ENCODE peak calls at places on chromosomes 5 and 9, in four cellular contexts. Z, F, L and C are unnamed samples.

GRCh38 chr9:129270205-129270604 is 92.1 kb upstream of the IER5L start:
- DNase-seq in L (peak; percentile 93), F (no peak), Z (no peak), C (no peak)

GRCh38 chr5:159510282-159510681 is 180.0 kb upstream of the IL12B start:
- DNase-seq in F (no peak), L (no peak), Z (peak; percentile 53), C (peak; percentile 3)

GRCh38 chr5:103973669-103974068 is 411.1 kb upstream of the NUDT12 start:
- DNase-seq in L (no peak), F (peak; percentile 13), Z (no peak), C (no peak)

GRCh38 chr5:167759411-167759821 is 532.0 kb upstream of the WWC1 start:
- DNase-seq in L (no peak), F (no peak), Z (no peak), C (no peak)

GRCh38 chr5:17440766-17441165 is 57.3 kb upstream of the TAF11L2 start:
- DNase-seq in L (no peak), F (no peak), Z (no peak), C (no peak)

GRCh38 chr5:147483197-147483790 is 26.6 kb downstream of the DPYSL3 start:
- DNase-seq in L (no peak), Z (no peak), F (no peak), C (no peak)

GRCh38 chr5:10192309-10192708 is 57.4 kb downstream of the ATPSCKMT start:
- DNase-seq in L (no peak), Z (no peak), F (no peak), C (no peak)

GRCh38 chr9:130426467-130426773 is 18.3 kb upstream of the ASS1 start:
- DNase-seq in Z (no peak), L (no peak), F (no peak), C (no peak)

GRCh38 chr9:68704804-68705635 is at the start of gene PIP5K1B:
- DNase-seq in F (peak; percentile 69), Z (no peak), L (no peak), C (peak; percentile 70)

GRCh38 chr5:88690619-88691560 is 192.1 kb downstream of the MEF2C start:
- DNase-seq in Z (no peak), L (no peak), F (peak; percentile 73), C (peak; percentile 7)

GRCh38 chr9:11933926-11934325 is 759.3 kb upstream of the TYRP1 start:
- DNase-seq in L (no peak), F (no peak), Z (no peak), C (no peak)

GRCh38 chr9:90631964-90632363 is 10.7 kb downstream of the DIRAS2 start:
- DNase-seq in F (no peak), L (no peak), Z (no peak), C (no peak)

GRCh38 chr9:95783426-95783975 is 92.0 kb upstream of the ERCC6L2 start:
- DNase-seq in Z (no peak), F (no peak), L (no peak), C (peak; percentile 37)

GRCh38 chr9:2281031-2281802 is 266.1 kb downstream of the SMARCA2 start:
- DNase-seq in Z (peak; percentile 81), F (no peak), L (no peak), C (no peak)

GRCh38 chr9:86867658-86868313 is 79.5 kb downstream of the GAS1 start:
- DNase-seq in F (no peak), L (no peak), Z (no peak), C (no peak)

GRCh38 chr5:54443264-54443663 is 12.2 kb upstream of the HSPB3 start:
- DNase-seq in Z (no peak), F (peak; percentile 38), L (no peak), C (peak; percentile 15)

GRCh38 chr9:78131969-78132687 is 100.5 kb upstream of the GNAQ start:
- DNase-seq in Z (no peak), F (no peak), L (no peak), C (no peak)

GRCh38 chr5:31632460-31632859 is 6.5 kb upstream of the PDZD2 start:
- DNase-seq in F (no peak), Z (no peak), L (no peak), C (no peak)

GRCh38 chr9:103802068-103802467 is 292.0 kb upstream of the SMC2 start:
- DNase-seq in Z (no peak), L (no peak), F (no peak), C (no peak)

GRCh38 chr5:179259731-179260323 is 85.4 kb downstream of the ADAMTS2 start:
- DNase-seq in L (no peak), F (no peak), Z (no peak), C (no peak)

GRCh38 chr5:179262126-179262920 is 82.9 kb downstream of the ADAMTS2 start:
- DNase-seq in F (no peak), Z (no peak), L (no peak), C (no peak)

GRCh38 chr5:179261301-179262125 is 83.7 kb downstream of the ADAMTS2 start:
- DNase-seq in F (peak; percentile 49), Z (peak; percentile 72), L (no peak), C (peak; percentile 75)

GRCh38 chr5:179258922-179259730 is 86.1 kb downstream of the ADAMTS2 start:
- DNase-seq in Z (no peak), F (no peak), L (no peak), C (no peak)

GRCh38 chr5:179260324-179261070 is 84.8 kb downstream of the ADAMTS2 start:
- DNase-seq in Z (no peak), L (no peak), F (no peak), C (no peak)
- TF ChIP-seq ATF2 in Z (no peak), L (no peak), F (no peak), C (no peak)

GRCh38 chr5:33299621-33300208 is 141.1 kb upstream of the TARS1 start:
- DNase-seq in L (peak; percentile 9), Z (no peak), F (no peak), C (no peak)
- TF ChIP-seq HDAC2 in L (no peak), Z (no peak), F (no peak), C (no peak)

DNA sequence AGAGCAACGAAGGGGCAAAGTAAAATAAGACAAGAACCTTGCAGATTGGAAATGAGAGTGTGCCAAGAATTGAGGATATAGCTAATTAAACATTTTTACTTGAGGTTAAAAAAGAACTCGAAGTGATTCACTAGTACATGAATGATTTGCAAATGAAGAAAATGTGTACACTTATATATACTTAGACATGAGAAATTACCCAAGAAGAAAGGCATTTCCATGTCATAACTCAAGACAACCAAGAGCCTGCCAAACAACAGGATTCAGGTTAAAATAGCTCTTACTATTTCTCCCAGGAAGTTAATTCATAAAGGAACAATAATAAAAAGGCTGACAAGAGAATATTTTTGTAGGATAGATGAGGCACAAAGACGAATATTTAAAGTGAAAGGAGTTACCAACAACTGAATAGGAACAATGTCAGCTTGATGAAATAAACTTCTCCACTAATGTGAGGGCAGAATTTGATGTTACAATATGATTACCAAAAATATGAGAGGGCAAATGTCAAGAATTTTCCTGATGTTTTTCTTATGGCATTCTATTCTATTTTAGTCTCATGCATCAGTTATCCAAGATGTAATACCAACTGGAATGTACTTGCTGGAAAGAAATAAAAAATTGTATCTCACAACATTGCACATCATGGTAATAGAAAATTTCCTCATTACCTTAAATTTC is 18.9 kb upstream of the NPR3 start:
- DNase-seq in L (no peak), F (no peak), Z (no peak), C (no peak)
- TF ChIP-seq ATF2 in L (no peak), F (no peak), Z (no peak), C (no peak)

GRCh38 chr5:78887384-78888118 is 97.6 kb downstream of the ARSB start:
- DNase-seq in F (no peak), Z (no peak), L (peak; percentile 78), C (no peak)
- TF ChIP-seq HDAC2 in F (no peak), Z (no peak), L (no peak), C (no peak)

GRCh38 chr9:13088734-13089427 is 190.6 kb downstream of the MPDZ start:
- DNase-seq in L (no peak), F (peak; percentile 51), Z (peak; percentile 10), C (peak; percentile 36)
- TF ChIP-seq ATF2 in L (no peak), F (no peak), Z (no peak), C (no peak)

DNA sequence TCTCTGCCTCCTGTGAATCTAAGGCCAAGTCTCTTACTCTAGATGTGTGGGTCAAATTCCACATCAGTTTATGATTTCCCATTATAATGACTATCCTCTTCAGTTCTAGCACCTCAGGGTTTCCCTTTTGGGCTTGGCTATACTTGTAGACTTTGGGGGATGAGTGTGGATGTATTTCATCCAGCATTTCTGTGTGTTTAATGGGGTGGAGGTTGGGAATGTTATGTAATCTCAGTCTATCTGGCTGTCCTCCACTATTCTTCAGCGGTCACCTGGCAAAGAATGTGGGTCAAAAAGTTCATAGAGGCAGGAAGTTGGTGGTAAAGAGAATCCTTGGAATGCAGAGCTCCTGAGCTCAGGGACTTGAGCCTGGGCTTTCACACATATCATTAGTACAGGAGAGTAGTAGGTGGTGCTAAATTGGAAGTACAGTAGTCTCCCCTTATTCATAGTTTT is 64.9 kb downstream of the CFAP95 start:
- DNase-seq in F (no peak), L (no peak), Z (no peak), C (no peak)
- TF ChIP-seq HDAC2 in F (no peak), L (no peak), Z (no peak), C (no peak)